ENCODE peak calls at places on chromosomes 13 and 19, in eight cellular contexts. One of them, this sample, is unnamed.

GRCh38 chr13:33787051-33787591 is 30.8 kb upstream of the RFC3 start:
- DNase-seq in fibroblast of pulmonary artery: no peak
- DNase-seq in midbrain: no peak
- DNase-seq in glutamatergic neuron: no peak
- DNase-seq in NCI-H1105 treated with DMSO at 0.1 percent for 48 hours: no peak
- DNase-seq in left ventricle myocardium superior: no peak
- DNase-seq in stimulated activated naive CD8-positive, alpha-beta T cell treated with anti-CD3 and anti-CD28 coated beads, Interleukin-15, Interleukin-2, amounts not matched to agents 100 U/mL and 50 U/mL, for 24 hours: peak
- DNase-seq in ELR: peak
- DNase-seq in this sample: no peak

GRCh38 chr19:49555600-49556411 is 24.6 kb downstream of the NOSIP start:
- DNase-seq in fibroblast of pulmonary artery: peak
- DNase-seq in midbrain: no peak
- DNase-seq in glutamatergic neuron: peak
- DNase-seq in NCI-H1105 treated with DMSO at 0.1 percent for 48 hours: no peak
- DNase-seq in left ventricle myocardium superior: peak
- DNase-seq in stimulated activated naive CD8-positive, alpha-beta T cell treated with anti-CD3 and anti-CD28 coated beads, Interleukin-15, Interleukin-2, amounts not matched to agents 100 U/mL and 50 U/mL, for 24 hours: peak
- DNase-seq in ELR: peak
- DNase-seq in this sample: peak

GRCh38 chr13:52924241-52925148 is 76.1 kb upstream of the PCDH8 start:
- DNase-seq in fibroblast of pulmonary artery: no peak
- DNase-seq in midbrain: no peak
- DNase-seq in glutamatergic neuron: no peak
- DNase-seq in NCI-H1105 treated with DMSO at 0.1 percent for 48 hours: no peak
- DNase-seq in left ventricle myocardium superior: peak
- DNase-seq in stimulated activated naive CD8-positive, alpha-beta T cell treated with anti-CD3 and anti-CD28 coated beads, Interleukin-15, Interleukin-2, amounts not matched to agents 100 U/mL and 50 U/mL, for 24 hours: no peak
- DNase-seq in ELR: no peak
- DNase-seq in this sample: no peak

GRCh38 chr13:45249662-45250061 is 48.8 kb upstream of the KCTD4 start:
- DNase-seq in fibroblast of pulmonary artery: no peak
- DNase-seq in midbrain: no peak
- DNase-seq in glutamatergic neuron: no peak
- DNase-seq in NCI-H1105 treated with DMSO at 0.1 percent for 48 hours: no peak
- DNase-seq in left ventricle myocardium superior: no peak
- DNase-seq in stimulated activated naive CD8-positive, alpha-beta T cell treated with anti-CD3 and anti-CD28 coated beads, Interleukin-15, Interleukin-2, amounts not matched to agents 100 U/mL and 50 U/mL, for 24 hours: no peak
- DNase-seq in ELR: no peak
- DNase-seq in this sample: no peak

GRCh38 chr19:4379383-4380253 is 20.7 kb downstream of the SH3GL1 start:
- DNase-seq in fibroblast of pulmonary artery: peak
- DNase-seq in midbrain: no peak
- DNase-seq in glutamatergic neuron: no peak
- DNase-seq in NCI-H1105 treated with DMSO at 0.1 percent for 48 hours: peak
- DNase-seq in left ventricle myocardium superior: no peak
- DNase-seq in stimulated activated naive CD8-positive, alpha-beta T cell treated with anti-CD3 and anti-CD28 coated beads, Interleukin-15, Interleukin-2, amounts not matched to agents 100 U/mL and 50 U/mL, for 24 hours: peak
- DNase-seq in ELR: peak
- DNase-seq in this sample: no peak

GRCh38 chr13:26548251-26548765 is 9.2 kb upstream of the WASF3 start:
- DNase-seq in fibroblast of pulmonary artery: no peak
- DNase-seq in midbrain: no peak
- DNase-seq in glutamatergic neuron: no peak
- DNase-seq in NCI-H1105 treated with DMSO at 0.1 percent for 48 hours: no peak
- DNase-seq in left ventricle myocardium superior: no peak
- DNase-seq in stimulated activated naive CD8-positive, alpha-beta T cell treated with anti-CD3 and anti-CD28 coated beads, Interleukin-15, Interleukin-2, amounts not matched to agents 100 U/mL and 50 U/mL, for 24 hours: no peak
- DNase-seq in ELR: no peak
- DNase-seq in this sample: no peak

GRCh38 chr19:50924576-50924975 is 13.4 kb upstream of the KLK4 start:
- DNase-seq in fibroblast of pulmonary artery: no peak
- DNase-seq in midbrain: no peak
- DNase-seq in glutamatergic neuron: no peak
- DNase-seq in NCI-H1105 treated with DMSO at 0.1 percent for 48 hours: no peak
- DNase-seq in left ventricle myocardium superior: no peak
- DNase-seq in stimulated activated naive CD8-positive, alpha-beta T cell treated with anti-CD3 and anti-CD28 coated beads, Interleukin-15, Interleukin-2, amounts not matched to agents 100 U/mL and 50 U/mL, for 24 hours: no peak
- DNase-seq in ELR: no peak
- DNase-seq in this sample: no peak

GRCh38 chr19:54573330-54573872 is at the start of gene LILRA2:
- DNase-seq in fibroblast of pulmonary artery: no peak
- DNase-seq in midbrain: peak
- DNase-seq in glutamatergic neuron: no peak
- DNase-seq in NCI-H1105 treated with DMSO at 0.1 percent for 48 hours: no peak
- DNase-seq in left ventricle myocardium superior: peak
- DNase-seq in stimulated activated naive CD8-positive, alpha-beta T cell treated with anti-CD3 and anti-CD28 coated beads, Interleukin-15, Interleukin-2, amounts not matched to agents 100 U/mL and 50 U/mL, for 24 hours: no peak
- DNase-seq in ELR: no peak
- DNase-seq in this sample: no peak

GRCh38 chr13:113178070-113178895 is 19.8 kb downstream of the PROZ start:
- DNase-seq in fibroblast of pulmonary artery: peak
- DNase-seq in midbrain: no peak
- DNase-seq in glutamatergic neuron: no peak
- DNase-seq in NCI-H1105 treated with DMSO at 0.1 percent for 48 hours: no peak
- DNase-seq in left ventricle myocardium superior: no peak
- DNase-seq in stimulated activated naive CD8-positive, alpha-beta T cell treated with anti-CD3 and anti-CD28 coated beads, Interleukin-15, Interleukin-2, amounts not matched to agents 100 U/mL and 50 U/mL, for 24 hours: no peak
- DNase-seq in ELR: peak
- DNase-seq in this sample: no peak

GRCh38 chr19:35306473-35307246 is 14.7 kb downstream of the MAG start:
- DNase-seq in fibroblast of pulmonary artery: no peak
- DNase-seq in midbrain: no peak
- DNase-seq in glutamatergic neuron: no peak
- DNase-seq in NCI-H1105 treated with DMSO at 0.1 percent for 48 hours: no peak
- DNase-seq in left ventricle myocardium superior: no peak
- DNase-seq in stimulated activated naive CD8-positive, alpha-beta T cell treated with anti-CD3 and anti-CD28 coated beads, Interleukin-15, Interleukin-2, amounts not matched to agents 100 U/mL and 50 U/mL, for 24 hours: no peak
- DNase-seq in ELR: peak
- DNase-seq in this sample: no peak

GRCh38 chr19:11261902-11262839 is at the start of gene DOCK6:
- DNase-seq in fibroblast of pulmonary artery: no peak
- DNase-seq in midbrain: no peak
- DNase-seq in glutamatergic neuron: peak
- DNase-seq in NCI-H1105 treated with DMSO at 0.1 percent for 48 hours: no peak
- DNase-seq in left ventricle myocardium superior: peak
- DNase-seq in stimulated activated naive CD8-positive, alpha-beta T cell treated with anti-CD3 and anti-CD28 coated beads, Interleukin-15, Interleukin-2, amounts not matched to agents 100 U/mL and 50 U/mL, for 24 hours: peak
- DNase-seq in ELR: peak
- DNase-seq in this sample: no peak

GRCh38 chr19:16185123-16185924 is at the start of gene FAM32A:
- DNase-seq in fibroblast of pulmonary artery: peak
- DNase-seq in midbrain: peak
- DNase-seq in glutamatergic neuron: peak
- DNase-seq in NCI-H1105 treated with DMSO at 0.1 percent for 48 hours: peak
- DNase-seq in left ventricle myocardium superior: peak
- DNase-seq in stimulated activated naive CD8-positive, alpha-beta T cell treated with anti-CD3 and anti-CD28 coated beads, Interleukin-15, Interleukin-2, amounts not matched to agents 100 U/mL and 50 U/mL, for 24 hours: peak
- DNase-seq in ELR: peak
- DNase-seq in this sample: peak

GRCh38 chr19:56333506-56333905 is 18.9 kb upstream of the ZSCAN5A start:
- DNase-seq in fibroblast of pulmonary artery: peak
- DNase-seq in midbrain: no peak
- DNase-seq in glutamatergic neuron: peak
- DNase-seq in NCI-H1105 treated with DMSO at 0.1 percent for 48 hours: peak
- DNase-seq in left ventricle myocardium superior: no peak
- DNase-seq in stimulated activated naive CD8-positive, alpha-beta T cell treated with anti-CD3 and anti-CD28 coated beads, Interleukin-15, Interleukin-2, amounts not matched to agents 100 U/mL and 50 U/mL, for 24 hours: peak
- DNase-seq in ELR: peak
- DNase-seq in this sample: peak

GRCh38 chr19:506404-507285 is 652 bp upstream of the TPGS1 start:
- DNase-seq in fibroblast of pulmonary artery: peak
- DNase-seq in midbrain: peak
- DNase-seq in glutamatergic neuron: peak
- DNase-seq in NCI-H1105 treated with DMSO at 0.1 percent for 48 hours: peak
- DNase-seq in left ventricle myocardium superior: peak
- DNase-seq in stimulated activated naive CD8-positive, alpha-beta T cell treated with anti-CD3 and anti-CD28 coated beads, Interleukin-15, Interleukin-2, amounts not matched to agents 100 U/mL and 50 U/mL, for 24 hours: peak
- DNase-seq in ELR: peak
- DNase-seq in this sample: peak

GRCh38 chr19:10991521-10992081 is 30.8 kb downstream of the SMARCA4 start:
- DNase-seq in fibroblast of pulmonary artery: no peak
- DNase-seq in midbrain: no peak
- DNase-seq in glutamatergic neuron: no peak
- DNase-seq in NCI-H1105 treated with DMSO at 0.1 percent for 48 hours: no peak
- DNase-seq in left ventricle myocardium superior: no peak
- DNase-seq in stimulated activated naive CD8-positive, alpha-beta T cell treated with anti-CD3 and anti-CD28 coated beads, Interleukin-15, Interleukin-2, amounts not matched to agents 100 U/mL and 50 U/mL, for 24 hours: no peak
- DNase-seq in ELR: no peak
- DNase-seq in this sample: no peak

GRCh38 chr19:58515259-58515658 is 3.5 kb upstream of the SLC27A5 start:
- DNase-seq in fibroblast of pulmonary artery: no peak
- DNase-seq in midbrain: no peak
- DNase-seq in glutamatergic neuron: no peak
- DNase-seq in NCI-H1105 treated with DMSO at 0.1 percent for 48 hours: no peak
- DNase-seq in left ventricle myocardium superior: no peak
- DNase-seq in stimulated activated naive CD8-positive, alpha-beta T cell treated with anti-CD3 and anti-CD28 coated beads, Interleukin-15, Interleukin-2, amounts not matched to agents 100 U/mL and 50 U/mL, for 24 hours: no peak
- DNase-seq in ELR: no peak
- DNase-seq in this sample: no peak

GRCh38 chr19:35414442-35414841 is 33.6 kb upstream of the FFAR2 start:
- DNase-seq in fibroblast of pulmonary artery: no peak
- DNase-seq in midbrain: no peak
- DNase-seq in glutamatergic neuron: no peak
- DNase-seq in NCI-H1105 treated with DMSO at 0.1 percent for 48 hours: no peak
- DNase-seq in left ventricle myocardium superior: no peak
- DNase-seq in stimulated activated naive CD8-positive, alpha-beta T cell treated with anti-CD3 and anti-CD28 coated beads, Interleukin-15, Interleukin-2, amounts not matched to agents 100 U/mL and 50 U/mL, for 24 hours: no peak
- DNase-seq in ELR: no peak
- DNase-seq in this sample: no peak

GRCh38 chr13:51590966-51591627 is 6.8 kb downstream of the WDFY2 start:
- DNase-seq in fibroblast of pulmonary artery: peak
- DNase-seq in midbrain: peak
- DNase-seq in glutamatergic neuron: no peak
- DNase-seq in NCI-H1105 treated with DMSO at 0.1 percent for 48 hours: no peak
- DNase-seq in left ventricle myocardium superior: no peak
- DNase-seq in stimulated activated naive CD8-positive, alpha-beta T cell treated with anti-CD3 and anti-CD28 coated beads, Interleukin-15, Interleukin-2, amounts not matched to agents 100 U/mL and 50 U/mL, for 24 hours: no peak
- DNase-seq in ELR: peak
- DNase-seq in this sample: no peak

GRCh38 chr13:114152831-114153371 is 20.5 kb upstream of the RASA3 start:
- DNase-seq in fibroblast of pulmonary artery: peak
- DNase-seq in midbrain: peak
- DNase-seq in glutamatergic neuron: no peak
- DNase-seq in NCI-H1105 treated with DMSO at 0.1 percent for 48 hours: no peak
- DNase-seq in left ventricle myocardium superior: no peak
- DNase-seq in stimulated activated naive CD8-positive, alpha-beta T cell treated with anti-CD3 and anti-CD28 coated beads, Interleukin-15, Interleukin-2, amounts not matched to agents 100 U/mL and 50 U/mL, for 24 hours: peak
- DNase-seq in ELR: no peak
- DNase-seq in this sample: no peak

GRCh38 chr13:103102482-103102881 is 36.3 kb upstream of the SLC10A2 start:
- DNase-seq in fibroblast of pulmonary artery: no peak
- DNase-seq in midbrain: no peak
- DNase-seq in glutamatergic neuron: no peak
- DNase-seq in NCI-H1105 treated with DMSO at 0.1 percent for 48 hours: no peak
- DNase-seq in left ventricle myocardium superior: no peak
- DNase-seq in stimulated activated naive CD8-positive, alpha-beta T cell treated with anti-CD3 and anti-CD28 coated beads, Interleukin-15, Interleukin-2, amounts not matched to agents 100 U/mL and 50 U/mL, for 24 hours: no peak
- DNase-seq in ELR: no peak
- DNase-seq in this sample: no peak

GRCh38 chr19:13526552-13526951 is 20.3 kb upstream of the CACNA1A start:
- DNase-seq in fibroblast of pulmonary artery: peak
- DNase-seq in midbrain: no peak
- DNase-seq in glutamatergic neuron: peak
- DNase-seq in NCI-H1105 treated with DMSO at 0.1 percent for 48 hours: no peak
- DNase-seq in left ventricle myocardium superior: no peak
- DNase-seq in stimulated activated naive CD8-positive, alpha-beta T cell treated with anti-CD3 and anti-CD28 coated beads, Interleukin-15, Interleukin-2, amounts not matched to agents 100 U/mL and 50 U/mL, for 24 hours: peak
- DNase-seq in ELR: peak
- DNase-seq in this sample: no peak

GRCh38 chr19:39082745-39083598 is 1.2 kb upstream of the ACP7 start:
- DNase-seq in fibroblast of pulmonary artery: no peak
- DNase-seq in midbrain: peak
- DNase-seq in glutamatergic neuron: no peak
- DNase-seq in NCI-H1105 treated with DMSO at 0.1 percent for 48 hours: no peak
- DNase-seq in left ventricle myocardium superior: no peak
- DNase-seq in stimulated activated naive CD8-positive, alpha-beta T cell treated with anti-CD3 and anti-CD28 coated beads, Interleukin-15, Interleukin-2, amounts not matched to agents 100 U/mL and 50 U/mL, for 24 hours: no peak
- DNase-seq in ELR: peak
- DNase-seq in this sample: no peak

GRCh38 chr13:75757336-75757735 is 121.2 kb downstream of the LMO7 start:
- DNase-seq in fibroblast of pulmonary artery: no peak
- DNase-seq in midbrain: no peak
- DNase-seq in glutamatergic neuron: no peak
- DNase-seq in NCI-H1105 treated with DMSO at 0.1 percent for 48 hours: no peak
- DNase-seq in left ventricle myocardium superior: no peak
- DNase-seq in stimulated activated naive CD8-positive, alpha-beta T cell treated with anti-CD3 and anti-CD28 coated beads, Interleukin-15, Interleukin-2, amounts not matched to agents 100 U/mL and 50 U/mL, for 24 hours: no peak
- DNase-seq in ELR: no peak
- DNase-seq in this sample: no peak

GRCh38 chr13:48304132-48304876 is 753 bp downstream of the RB1 start:
- DNase-seq in fibroblast of pulmonary artery: peak
- DNase-seq in midbrain: peak
- DNase-seq in glutamatergic neuron: peak
- DNase-seq in NCI-H1105 treated with DMSO at 0.1 percent for 48 hours: no peak
- DNase-seq in left ventricle myocardium superior: peak
- DNase-seq in stimulated activated naive CD8-positive, alpha-beta T cell treated with anti-CD3 and anti-CD28 coated beads, Interleukin-15, Interleukin-2, amounts not matched to agents 100 U/mL and 50 U/mL, for 24 hours: peak
- DNase-seq in ELR: peak
- DNase-seq in this sample: no peak

GRCh38 chr13:32205426-32206096 is 109.6 kb downstream of the ZAR1L start:
- DNase-seq in fibroblast of pulmonary artery: peak
- DNase-seq in midbrain: no peak
- DNase-seq in glutamatergic neuron: no peak
- DNase-seq in NCI-H1105 treated with DMSO at 0.1 percent for 48 hours: no peak
- DNase-seq in left ventricle myocardium superior: no peak
- DNase-seq in stimulated activated naive CD8-positive, alpha-beta T cell treated with anti-CD3 and anti-CD28 coated beads, Interleukin-15, Interleukin-2, amounts not matched to agents 100 U/mL and 50 U/mL, for 24 hours: no peak
- DNase-seq in ELR: no peak
- DNase-seq in this sample: no peak

GRCh38 chr19:8065489-8066261 is 13.1 kb downstream of the CCL25 start:
- DNase-seq in fibroblast of pulmonary artery: no peak
- DNase-seq in midbrain: no peak
- DNase-seq in glutamatergic neuron: no peak
- DNase-seq in NCI-H1105 treated with DMSO at 0.1 percent for 48 hours: no peak
- DNase-seq in left ventricle myocardium superior: no peak
- DNase-seq in stimulated activated naive CD8-positive, alpha-beta T cell treated with anti-CD3 and anti-CD28 coated beads, Interleukin-15, Interleukin-2, amounts not matched to agents 100 U/mL and 50 U/mL, for 24 hours: peak
- DNase-seq in ELR: no peak
- DNase-seq in this sample: no peak

GRCh38 chr19:18155095-18156087 is 2.4 kb downstream of the PIK3R2 start:
- DNase-seq in fibroblast of pulmonary artery: no peak
- DNase-seq in midbrain: no peak
- DNase-seq in glutamatergic neuron: no peak
- DNase-seq in NCI-H1105 treated with DMSO at 0.1 percent for 48 hours: no peak
- DNase-seq in left ventricle myocardium superior: no peak
- DNase-seq in stimulated activated naive CD8-positive, alpha-beta T cell treated with anti-CD3 and anti-CD28 coated beads, Interleukin-15, Interleukin-2, amounts not matched to agents 100 U/mL and 50 U/mL, for 24 hours: no peak
- DNase-seq in ELR: no peak
- DNase-seq in this sample: no peak

GRCh38 chr19:15663245-15663644 is 9.6 kb upstream of the CYP4F12 start:
- DNase-seq in fibroblast of pulmonary artery: no peak
- DNase-seq in midbrain: no peak
- DNase-seq in glutamatergic neuron: no peak
- DNase-seq in NCI-H1105 treated with DMSO at 0.1 percent for 48 hours: no peak
- DNase-seq in left ventricle myocardium superior: no peak
- DNase-seq in stimulated activated naive CD8-positive, alpha-beta T cell treated with anti-CD3 and anti-CD28 coated beads, Interleukin-15, Interleukin-2, amounts not matched to agents 100 U/mL and 50 U/mL, for 24 hours: no peak
- DNase-seq in ELR: no peak
- DNase-seq in this sample: no peak

GRCh38 chr13:20049558-20050473 is 91.3 kb downstream of the ZMYM2 start:
- DNase-seq in fibroblast of pulmonary artery: peak
- DNase-seq in midbrain: no peak
- DNase-seq in glutamatergic neuron: no peak
- DNase-seq in NCI-H1105 treated with DMSO at 0.1 percent for 48 hours: no peak
- DNase-seq in left ventricle myocardium superior: no peak
- DNase-seq in stimulated activated naive CD8-positive, alpha-beta T cell treated with anti-CD3 and anti-CD28 coated beads, Interleukin-15, Interleukin-2, amounts not matched to agents 100 U/mL and 50 U/mL, for 24 hours: no peak
- DNase-seq in ELR: no peak
- DNase-seq in this sample: no peak